ENCODE peak calls at places on chromosomes 13 and 19, in eight cellular contexts. N, H, K, M, I, L, U and B are unnamed samples.

GRCh38 chr19:18496980-18497256 is 25.0 kb downstream of the ELL start:
- DNase-seq in N (no peak), L (no peak), U (no peak), I (no peak), H (no peak), K (no peak), M (no peak), B (no peak)

GRCh38 chr13:77372275-77372674 is 45.4 kb upstream of the MYCBP2 start:
- DNase-seq in I (no peak), K (no peak), M (no peak), L (no peak), H (no peak), N (no peak), U (no peak), B (no peak)

GRCh38 chr19:2962018-2962670 is 15.2 kb upstream of the TLE6 start:
- DNase-seq in U (no peak), I (peak), L (no peak), M (peak), K (peak), H (peak), N (peak), B (no peak)

GRCh38 chr13:83365723-83366122 is 516.6 kb downstream of the SLITRK1 start:
- DNase-seq in N (no peak), M (no peak), K (no peak), I (no peak), L (no peak), H (no peak), U (no peak), B (no peak)

GRCh38 chr19:4052114-4052992 is 14.3 kb downstream of the ZBTB7A start:
- DNase-seq in L (no peak), I (peak), U (peak), K (no peak), M (no peak), H (no peak), N (peak), B (peak)

GRCh38 chr13:33262069-33262487 is 23.5 kb downstream of the STARD13 start:
- DNase-seq in U (no peak), K (no peak), M (no peak), N (peak), L (no peak), I (peak), H (no peak), B (no peak)

GRCh38 chr19:35207391-35207871 is 21.1 kb downstream of the FAM187B start:
- DNase-seq in K (no peak), M (no peak), H (peak), U (no peak), L (no peak), N (peak), I (peak), B (no peak)

GRCh38 chr19:40592170-40592569 is 9.0 kb upstream of the LTBP4 start:
- DNase-seq in K (no peak), H (no peak), U (no peak), M (no peak), I (peak), N (no peak), L (no peak), B (no peak)

GRCh38 chr13:111267784-111268183 is 52.7 kb upstream of the TEX29 start:
- DNase-seq in N (no peak), L (no peak), H (no peak), M (no peak), K (peak), U (no peak), I (no peak), B (no peak)

GRCh38 chr19:16141043-16141442 is 2.4 kb upstream of the HSH2D start:
- DNase-seq in L (no peak), M (peak), I (no peak), U (no peak), H (no peak), K (no peak), N (no peak), B (no peak)

GRCh38 chr13:21060063-21060826 is 1.1 kb downstream of the LATS2 start:
- DNase-seq in N (peak), L (no peak), I (peak), M (peak), K (no peak), H (no peak), U (peak), B (no peak)

GRCh38 chr13:50189450-50189849 is 174.2 kb downstream of the KCNRG start:
- DNase-seq in H (no peak), I (no peak), M (no peak), K (no peak), N (no peak), U (no peak), L (no peak), B (no peak)

GRCh38 chr13:46124531-46124966 is 19.7 kb upstream of the CPB2 start:
- DNase-seq in M (no peak), K (no peak), U (no peak), L (no peak), H (no peak), N (no peak), I (peak), B (peak)

GRCh38 chr19:7391218-7391670 is 42.5 kb downstream of the ARHGEF18 start:
- DNase-seq in L (no peak), I (no peak), U (no peak), K (no peak), M (no peak), H (no peak), N (peak), B (no peak)

GRCh38 chr19:14555918-14556661 is 15.8 kb downstream of the NDUFB7 start:
- DNase-seq in L (no peak), N (no peak), H (peak), K (no peak), I (no peak), U (no peak), M (no peak), B (no peak)

GRCh38 chr13:90302113-90302512 is 1045.4 kb upstream of the MIR17HG start:
- DNase-seq in M (no peak), H (no peak), K (no peak), L (peak), N (no peak), I (no peak), U (no peak), B (no peak)

GRCh38 chr19:37654118-37654517 is 1.1 kb downstream of the ZFP30 start:
- DNase-seq in U (no peak), N (no peak), M (no peak), H (no peak), L (no peak), K (no peak), I (no peak), B (no peak)

GRCh38 chr13:105446197-105446596 is 1089.3 kb downstream of the EFNB2 start:
- DNase-seq in L (no peak), U (no peak), N (no peak), H (no peak), K (no peak), M (no peak), I (peak), B (no peak)

GRCh38 chr19:5128251-5128931 is 159.5 kb downstream of the KDM4B start:
- DNase-seq in U (peak), M (no peak), L (no peak), N (no peak), H (no peak), I (peak), K (peak), B (no peak)

GRCh38 chr13:30268673-30269072 is 38.7 kb downstream of the KATNAL1 start:
- DNase-seq in N (no peak), M (no peak), U (no peak), I (no peak), K (no peak), H (no peak), L (no peak), B (no peak)

GRCh38 chr13:71814806-71815205 is 52.2 kb downstream of the DACH1 start:
- DNase-seq in I (no peak), L (no peak), M (no peak), H (no peak), N (no peak), K (no peak), U (no peak), B (no peak)

GRCh38 chr19:5434351-5434917 is 20.8 kb upstream of the ZNRF4 start:
- DNase-seq in U (no peak), H (no peak), K (no peak), I (no peak), M (no peak), L (no peak), N (no peak), B (no peak)

GRCh38 chr19:16371540-16371986 is 46.9 kb downstream of the KLF2 start:
- DNase-seq in K (no peak), I (peak), U (peak), H (peak), N (peak), L (no peak), M (peak), B (peak)

GRCh38 chr13:20363604-20364003 is 131.5 kb upstream of the GJB6 start:
- DNase-seq in H (no peak), M (no peak), U (no peak), K (no peak), I (no peak), N (no peak), L (no peak), B (no peak)

DNA sequence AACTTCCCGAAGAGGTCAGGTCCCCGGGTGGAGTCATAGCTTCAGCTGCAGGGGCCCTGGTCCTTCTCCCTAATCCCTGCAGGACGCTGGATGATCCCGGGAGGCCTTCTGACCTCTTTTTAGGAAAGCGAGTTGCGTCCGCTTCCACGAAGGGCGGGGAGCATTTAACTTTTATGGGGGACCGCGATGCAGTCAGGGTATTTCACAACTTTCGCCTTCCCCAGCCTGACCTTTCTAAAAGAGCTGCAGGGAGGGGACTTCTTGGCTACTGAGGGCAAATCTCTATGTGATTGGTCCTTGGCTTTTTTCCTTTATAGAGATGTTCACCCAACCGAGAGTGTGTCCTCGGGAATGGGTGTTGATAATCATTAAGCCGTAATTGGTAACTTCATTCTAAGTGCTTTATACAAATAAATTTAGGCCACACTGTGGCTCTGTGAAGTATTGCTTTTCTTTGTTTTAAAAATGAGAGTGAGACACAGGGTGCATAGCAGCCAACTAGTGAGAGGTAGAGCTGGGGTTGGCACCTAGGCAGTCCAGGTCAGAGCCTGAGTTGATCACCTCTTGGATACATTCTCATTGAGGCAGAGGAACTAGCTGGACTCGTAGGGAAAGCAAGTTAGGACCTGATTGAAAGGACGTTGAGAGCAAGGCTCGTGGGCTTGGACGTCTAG is 841 bp downstream of the ZNF230 start:
- DNase-seq in H (peak), I (peak), N (peak), M (no peak), L (no peak), U (no peak), K (no peak), B (no peak)
- TF ChIP-seq CTCF in H (no peak), I (no peak), N (no peak), M (no peak), L (peak), U (no peak), K (no peak), B (peak)

GRCh38 chr13:26601669-26602068 is 44.2 kb downstream of the WASF3 start:
- DNase-seq in H (no peak), I (no peak), N (no peak), U (no peak), M (no peak), K (no peak), L (no peak), B (no peak)

GRCh38 chr13:26600345-26600761 is 42.9 kb downstream of the WASF3 start:
- DNase-seq in L (no peak), M (no peak), K (no peak), U (no peak), I (no peak), H (no peak), N (no peak), B (no peak)

GRCh38 chr13:26604784-26605183 is 47.3 kb downstream of the WASF3 start:
- DNase-seq in U (peak), H (no peak), M (no peak), I (peak), L (no peak), K (no peak), N (no peak), B (no peak)

GRCh38 chr13:26602783-26603182 is 45.3 kb downstream of the WASF3 start:
- DNase-seq in N (no peak), H (no peak), K (no peak), I (no peak), M (no peak), L (no peak), U (no peak), B (no peak)

GRCh38 chr13:26605845-26606244 is 48.4 kb downstream of the WASF3 start:
- DNase-seq in K (no peak), U (no peak), M (no peak), H (no peak), N (no peak), L (no peak), I (no peak), B (no peak)
- TF ChIP-seq CTCF in K (no peak), U (no peak), M (no peak), H (no peak), N (no peak), L (no peak), I (no peak), B (no peak)

DNA sequence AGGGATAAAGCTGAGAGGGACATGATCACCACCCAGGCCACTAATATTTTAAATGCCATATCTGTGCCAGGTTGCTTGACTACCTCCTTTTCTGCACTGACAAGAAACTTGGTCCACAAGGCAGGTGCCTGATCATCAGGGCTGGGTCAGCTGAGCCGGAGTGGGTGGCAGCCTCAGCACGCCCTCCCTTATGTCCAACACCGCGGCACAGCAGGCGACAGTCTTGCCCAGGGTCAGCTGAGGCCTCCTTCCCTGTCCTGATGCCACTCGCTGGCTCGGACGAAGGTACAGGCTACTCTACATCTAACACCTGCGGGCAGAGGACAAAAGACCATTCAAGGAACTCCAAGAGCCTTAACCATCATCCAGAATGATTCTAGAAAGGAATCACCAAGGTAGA is 16.9 kb downstream of the ZC3H4 start:
- DNase-seq in N (peak), M (no peak), K (no peak), L (no peak), H (no peak), I (no peak), U (no peak), B (no peak)
- TF ChIP-seq CTCF in N (no peak), M (no peak), K (no peak), L (no peak), H (no peak), I (no peak), U (no peak), B (no peak)

GRCh38 chr19:32318884-32319520 is 26.4 kb upstream of the ZNF507 start:
- DNase-seq in N (no peak), L (no peak), K (no peak), I (peak), M (no peak), U (no peak), H (no peak), B (no peak)
- TF ChIP-seq CTCF in N (no peak), L (peak), K (no peak), I (peak), M (no peak), U (no peak), H (no peak), B (no peak)

DNA sequence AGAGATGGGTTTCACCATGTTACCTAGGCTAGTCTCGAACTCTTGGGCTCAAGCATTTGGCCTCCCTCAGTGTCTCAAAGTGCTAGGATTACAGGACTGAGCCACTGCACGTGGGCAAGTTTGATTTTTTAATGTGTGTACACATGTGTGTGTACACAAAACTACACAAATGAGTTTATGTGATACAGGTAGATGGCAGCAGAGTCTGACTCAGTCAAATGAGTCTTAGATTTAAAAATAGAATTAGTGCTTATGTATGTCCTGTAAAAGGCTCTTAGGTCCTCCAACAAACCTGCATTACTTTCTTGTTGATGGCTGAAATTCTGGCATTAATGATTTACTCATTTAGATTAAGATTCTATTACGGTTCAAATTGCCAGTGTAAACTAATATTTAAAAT is 293.7 kb downstream of the PCDH17 start:
- DNase-seq in M (no peak), K (no peak), L (no peak), N (no peak), H (no peak), I (no peak), U (no peak), B (no peak)
- TF ChIP-seq CTCF in M (no peak), K (no peak), L (no peak), N (no peak), H (no peak), I (no peak), U (peak), B (no peak)

GRCh38 chr13:108835082-108835481 is 205.7 kb downstream of the MYO16 start:
- DNase-seq in H (no peak), I (no peak), N (no peak), K (no peak), M (no peak), U (no peak), L (no peak), B (no peak)
- TF ChIP-seq CTCF in H (no peak), I (no peak), N (no peak), K (no peak), M (no peak), U (no peak), L (no peak), B (no peak)